ENCODE peak calls at places on chromosome 5, in seven cellular contexts. C is endodermal cell, D is uterus, P is HCT116, I is prostate gland, J is tibial nerve, Y is neural progenitor cell. R is an unnamed sample.

GRCh38 chr5:159286420-159287035 is 23.4 kb downstream of the UBLCP1 start:
- DNase-seq in C (no peak), D (no peak), P (no peak), I (no peak), J (no peak), Y (peak), R (peak)

GRCh38 chr5:6554812-6555211 is 78.0 kb downstream of the NSUN2 start:
- DNase-seq in C (no peak), D (no peak), P (no peak), I (no peak), J (no peak), Y (no peak), R (no peak)

GRCh38 chr5:39461007-39461682 is 36.4 kb upstream of the DAB2 start:
- DNase-seq in C (no peak), D (no peak), P (no peak), I (no peak), J (peak), Y (no peak), R (peak)

GRCh38 chr5:141260458-141261237 is 15.5 kb downstream of the PCDHB15 start:
- DNase-seq in C (no peak), D (no peak), P (no peak), I (no peak), J (no peak), Y (peak), R (no peak)

GRCh38 chr5:143261748-143262392 is 141.6 kb downstream of the NR3C1 start:
- DNase-seq in C (no peak), D (no peak), P (no peak), I (no peak), J (no peak), Y (no peak), R (no peak)

GRCh38 chr5:39138182-39138487 is 63.9 kb upstream of the RICTOR start:
- DNase-seq in C (no peak), D (no peak), P (no peak), I (no peak), J (no peak), Y (no peak), R (no peak)

GRCh38 chr5:149605998-149606721 is 24.9 kb downstream of the ARHGEF37 start:
- DNase-seq in C (no peak), D (no peak), P (peak), I (peak), J (no peak), Y (no peak), R (peak)

GRCh38 chr5:8457187-8458037 is 588.5 kb downstream of the MTRR start:
- DNase-seq in C (no peak), D (peak), P (no peak), I (peak), J (peak), Y (no peak), R (peak)

GRCh38 chr5:62143268-62144229 is 162.5 kb upstream of the KIF2A start:
- DNase-seq in C (peak), D (no peak), P (peak), I (no peak), J (no peak), Y (peak), R (peak)

GRCh38 chr5:124132843-124133242 is 613.6 kb downstream of the ZNF608 start:
- DNase-seq in C (no peak), D (no peak), P (no peak), I (no peak), J (no peak), Y (no peak), R (no peak)

GRCh38 chr5:152246401-152246800 is 158.7 kb downstream of the NMUR2 start:
- DNase-seq in C (peak), D (no peak), P (no peak), I (no peak), J (peak), Y (peak), R (peak)

GRCh38 chr5:82873452-82873851 is 203.7 kb downstream of the TMEM167A start:
- DNase-seq in C (no peak), D (no peak), P (no peak), I (no peak), J (no peak), Y (peak), R (no peak)

GRCh38 chr5:109299557-109299956 is 110.2 kb downstream of the PJA2 start:
- DNase-seq in C (no peak), D (no peak), P (no peak), I (no peak), J (no peak), Y (no peak), R (no peak)

GRCh38 chr5:17839848-17840247 is 205.6 kb downstream of the TAF11L14 start:
- DNase-seq in C (no peak), D (no peak), P (no peak), I (no peak), J (no peak), Y (no peak), R (no peak)

GRCh38 chr5:68424799-68425537 is 209.4 kb downstream of the PIK3R1 start:
- DNase-seq in C (no peak), D (no peak), P (peak), I (no peak), J (no peak), Y (no peak), R (peak)

GRCh38 chr5:111755942-111756353 is 1.0 kb downstream of the NREP start:
- DNase-seq in C (no peak), D (no peak), P (no peak), I (no peak), J (no peak), Y (peak), R (peak)

GRCh38 chr5:42720242-42720641 is 36.4 kb upstream of the CCDC152 start:
- DNase-seq in C (no peak), D (no peak), P (no peak), I (no peak), J (no peak), Y (no peak), R (no peak)

GRCh38 chr5:65198777-65199120 is 283.0 kb downstream of the ADAMTS6 start:
- DNase-seq in C (no peak), D (no peak), P (no peak), I (no peak), J (no peak), Y (no peak), R (no peak)

GRCh38 chr5:135203593-135204036 is 169.6 kb upstream of the PITX1 start:
- DNase-seq in C (no peak), D (no peak), P (no peak), I (no peak), J (no peak), Y (no peak), R (peak)

GRCh38 chr5:154375331-154376008 is 70.3 kb upstream of the SAP30L start:
- DNase-seq in C (no peak), D (no peak), P (no peak), I (no peak), J (peak), Y (no peak), R (no peak)

GRCh38 chr5:43533646-43534045 is 18.7 kb upstream of the C5orf34 start:
- DNase-seq in C (no peak), D (no peak), P (no peak), I (no peak), J (no peak), Y (no peak), R (no peak)

GRCh38 chr5:140214831-140215230 is 39.8 kb downstream of the CYSTM1 start:
- DNase-seq in C (no peak), D (no peak), P (no peak), I (no peak), J (no peak), Y (no peak), R (peak)

DNA sequence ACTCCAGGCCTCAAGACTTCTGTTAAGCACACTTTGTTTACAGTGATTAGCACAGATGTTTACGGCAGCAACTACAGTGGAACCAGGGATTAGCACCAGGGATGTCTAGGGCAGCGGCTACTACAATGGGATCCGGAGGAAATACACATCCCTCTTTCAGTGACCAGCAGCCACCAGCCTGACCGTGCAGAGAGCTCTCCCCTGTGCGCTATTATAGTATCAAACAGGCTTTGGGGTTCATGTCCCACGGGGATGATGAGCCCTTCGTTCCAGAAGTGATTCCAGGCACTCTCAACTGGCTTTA is 21.5 kb downstream of the GFPT2 start:
- DNase-seq in C (peak), D (no peak), P (no peak), I (no peak), J (no peak), Y (peak), R (no peak)
- H3K4me3 ChIP-seq in C (peak), D (no peak), P (no peak), I (no peak), J (no peak), Y (peak), R (no peak)

GRCh38 chr5:160638141-160638742 is 213.8 kb downstream of the ATP10B start:
- DNase-seq in C (no peak), D (no peak), P (no peak), I (no peak), J (no peak), Y (no peak), R (no peak)
- TF ChIP-seq CTCF in C (no peak), D (no peak), P (no peak), I (no peak), J (no peak), Y (no peak), R (no peak)

DNA sequence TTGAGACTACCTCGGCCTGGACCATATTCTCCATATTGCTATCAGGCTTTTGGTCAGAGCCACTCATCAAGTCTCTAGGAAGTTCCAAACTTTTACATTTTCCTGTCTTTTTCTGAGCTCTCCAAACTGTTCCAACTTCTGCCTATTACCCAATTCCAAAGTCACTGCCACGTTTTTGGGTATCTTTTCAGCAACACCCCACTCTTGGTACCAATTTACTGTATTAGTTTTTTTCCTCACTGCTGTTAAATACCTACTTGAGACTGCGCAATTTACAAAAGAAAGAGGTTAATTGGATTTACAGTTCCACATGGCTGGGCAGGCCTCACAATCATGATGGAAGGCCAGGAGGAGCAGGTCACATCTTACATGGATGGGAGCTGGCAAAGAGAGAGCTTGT is 507.8 kb upstream of the ZNF608 start:
- DNase-seq in C (no peak), D (no peak), P (no peak), I (no peak), J (no peak), Y (no peak), R (no peak)
- H3K4me3 ChIP-seq in C (peak), D (no peak), P (no peak), I (no peak), J (no peak), Y (no peak), R (no peak)

GRCh38 chr5:103582364-103582763 is 19.8 kb upstream of the NUDT12 start:
- DNase-seq in C (peak), D (no peak), P (peak), I (no peak), J (no peak), Y (peak), R (peak)
- TF ChIP-seq CTCF in C (peak), D (peak), P (peak), I (peak), J (peak), Y (peak), R (peak)

DNA sequence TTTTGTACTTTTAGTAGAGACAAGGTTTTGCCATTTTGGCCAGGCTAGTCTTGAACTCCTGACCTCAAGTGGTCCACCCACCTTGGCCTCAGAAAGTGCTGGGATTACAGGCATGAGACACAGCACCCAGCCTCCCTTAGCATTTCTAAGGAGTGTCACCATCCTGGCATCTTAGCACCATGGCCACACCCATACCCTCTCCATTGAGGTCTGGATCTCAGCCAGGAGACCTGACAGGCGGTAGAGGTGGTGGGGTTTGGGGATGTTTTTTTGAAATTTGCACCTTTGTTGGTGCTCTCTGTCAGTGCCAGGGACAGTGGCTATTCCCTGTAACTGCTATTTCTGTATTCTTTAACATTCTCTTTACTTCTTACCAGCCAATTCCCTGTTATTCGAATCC is 72.5 kb downstream of the TRIM36 start:
- DNase-seq in C (no peak), D (no peak), P (no peak), I (no peak), J (no peak), Y (no peak), R (no peak)
- H3K4me3 ChIP-seq in C (no peak), D (no peak), P (no peak), I (no peak), J (no peak), Y (no peak), R (no peak)